ENCODE peak calls at places on chromosomes 2 and 18, in eight cellular contexts. M, N, E, O, F, P, X and Q are unnamed samples.

GRCh38 chr2:212997526-212998020 is 153.8 kb downstream of the IKZF2 start:
- DNase-seq in O (no peak), F (no peak), N (no peak), X (no peak), E (no peak), M (no peak), P (no peak), Q (no peak)

GRCh38 chr2:154187948-154188347 is 316.2 kb downstream of the GALNT13 start:
- DNase-seq in N (no peak), M (no peak), O (no peak), P (no peak), F (no peak), X (no peak), E (no peak), Q (no peak)

GRCh38 chr18:80148316-80149199 is 39.5 kb downstream of the ADNP2 start:
- DNase-seq in E (no peak), P (no peak), N (no peak), X (no peak), M (no peak), F (no peak), O (peak; percentile 38), Q (no peak)

GRCh38 chr18:11859903-11860407 is 8.7 kb downstream of the CHMP1B start:
- DNase-seq in F (no peak), O (peak; percentile 64), M (no peak), X (peak; percentile 81), E (no peak), P (peak; percentile 64), N (peak; percentile 83), Q (peak; percentile 80)

GRCh38 chr18:51168960-51169662 is 28.4 kb downstream of the MEX3C start:
- DNase-seq in M (no peak), F (no peak), X (no peak), O (no peak), P (no peak), E (no peak), N (no peak), Q (no peak)

GRCh38 chr2:152466925-152467676 is 132.1 kb downstream of the FMNL2 start:
- DNase-seq in F (no peak), O (no peak), M (peak; percentile 39), P (no peak), N (no peak), X (peak; percentile 53), E (no peak), Q (no peak)

GRCh38 chr2:239277401-239278085 is 123.3 kb downstream of the HDAC4 start:
- DNase-seq in O (no peak), F (no peak), N (no peak), M (no peak), X (no peak), P (no peak), E (no peak), Q (no peak)

GRCh38 chr2:165874445-165875039 is 79.0 kb downstream of the TTC21B start:
- DNase-seq in M (peak; percentile 20), X (peak; percentile 79), N (peak; percentile 74), P (peak; percentile 7), O (peak; percentile 81), E (no peak), F (peak; percentile 33), Q (peak; percentile 54)